ENCODE peak calls at places on chromosome X, in seven cellular contexts. D, R, C, G, O, Y and M are unnamed samples.

GRCh38 chrX:66915893-66916292 is 277.0 kb upstream of the EDA2R start:
- DNase-seq in D (no peak), Y (no peak), C (no peak), G (peak; percentile 36), O (no peak), R (no peak), M (no peak)

GRCh38 chrX:24117288-24117687 is 32.2 kb upstream of the ZFX start:
- DNase-seq in C (peak; percentile 41), D (no peak), R (no peak), G (no peak), Y (no peak), O (peak; percentile 27), M (peak; percentile 84)

GRCh38 chrX:126489141-126489540 is 63.5 kb downstream of the DCAF12L1 start:
- DNase-seq in D (no peak), Y (no peak), G (peak; percentile 9), O (no peak), R (no peak), C (no peak), M (no peak)

GRCh38 chrX:46200423-46200822 is 344.8 kb downstream of the ZNF674 start:
- DNase-seq in Y (no peak), C (no peak), R (no peak), G (no peak), D (no peak), O (no peak), M (no peak)

GRCh38 chrX:13937370-13938052 is 92.2 kb downstream of the GEMIN8 start:
- DNase-seq in D (no peak), G (peak; percentile 66), O (peak; percentile 45), Y (no peak), C (no peak), R (no peak), M (peak; percentile 56)

GRCh38 chrX:130170752-130171445 is 863 bp upstream of the RAB33A start:
- DNase-seq in Y (no peak), D (peak; percentile 65), O (peak; percentile 94), G (peak; percentile 67), R (peak; percentile 47), C (peak; percentile 15), M (no peak)

GRCh38 chrX:38868941-38869378 is 67.7 kb downstream of the MID1IP1 start:
- DNase-seq in G (no peak), C (peak; percentile 75), D (no peak), O (no peak), R (no peak), Y (no peak), M (peak; percentile 86)

GRCh38 chrX:70346671-70347070 is 56.8 kb downstream of the KIF4A start:
- DNase-seq in R (no peak), O (no peak), C (no peak), D (no peak), Y (no peak), G (no peak), M (no peak)

GRCh38 chrX:133681416-133681815 is 266.1 kb upstream of the GPC4 start:
- DNase-seq in D (no peak), G (no peak), O (no peak), Y (no peak), C (no peak), R (no peak), M (no peak)

GRCh38 chrX:24149346-24150050 is at the start of gene ZFX:
- DNase-seq in O (peak; percentile 46), C (peak; percentile 63), D (peak; percentile 22), G (peak; percentile 55), Y (no peak), R (peak; percentile 58), M (peak; percentile 57)

GRCh38 chrX:66638591-66639500 is at the start of gene EDA2R:
- DNase-seq in R (no peak), O (peak; percentile 7), C (peak; percentile 87), Y (no peak), D (peak; percentile 90), G (peak; percentile 87), M (peak; percentile 89)

GRCh38 chrX:46831620-46832327 is 5.1 kb upstream of the RP2 start:
- DNase-seq in D (no peak), Y (no peak), C (no peak), G (no peak), O (no peak), R (no peak), M (peak; percentile 81)

GRCh38 chrX:25858273-25858880 is 279.8 kb upstream of the MAGEB18 start:
- DNase-seq in O (peak; percentile 31), C (peak; percentile 41), Y (no peak), R (no peak), G (no peak), D (no peak), M (no peak)

GRCh38 chrX:154714925-154715324 is 36.0 kb downstream of the GAB3 start:
- DNase-seq in G (peak; percentile 41), Y (no peak), O (no peak), R (peak; percentile 31), D (no peak), C (peak; percentile 60), M (peak; percentile 62)

GRCh38 chrX:3771756-3772155 is 58.3 kb upstream of the PRKX start:
- DNase-seq in R (no peak), Y (no peak), D (no peak), G (no peak), O (no peak), C (no peak), M (no peak)

GRCh38 chrX:128928636-128929035 is 594.7 kb downstream of the SMARCA1 start:
- DNase-seq in Y (no peak), G (no peak), D (no peak), O (no peak), C (no peak), R (no peak), M (no peak)

GRCh38 chrX:17375631-17376380 is 806 bp downstream of the NHS start:
- DNase-seq in O (no peak), R (no peak), C (peak; percentile 3), D (no peak), Y (no peak), G (peak; percentile 70), M (peak; percentile 20)

GRCh38 chrX:17500145-17500579 is 125.2 kb downstream of the NHS start:
- DNase-seq in R (no peak), O (no peak), Y (peak; percentile 65), G (peak; percentile 44), D (peak; percentile 77), C (peak; percentile 22), M (peak; percentile 49)

GRCh38 chrX:150581093-150581775 is 12.8 kb downstream of the MTM1 start:
- DNase-seq in Y (peak; percentile 19), O (no peak), D (peak; percentile 51), G (no peak), C (peak; percentile 53), R (no peak), M (peak; percentile 72)

GRCh38 chrX:69015564-69016218 is 149.6 kb downstream of the PJA1 start:
- DNase-seq in C (no peak), O (no peak), G (no peak), Y (no peak), R (no peak), D (no peak), M (peak; percentile 25)

GRCh38 chrX:28920554-28920953 is 333.3 kb downstream of the IL1RAPL1 start:
- DNase-seq in O (peak; percentile 49), Y (no peak), R (no peak), D (no peak), G (peak; percentile 15), C (peak; percentile 0), M (no peak)

GRCh38 chrX:53251307-53251706 is 26.3 kb upstream of the KDM5C start:
- DNase-seq in C (no peak), O (no peak), R (no peak), Y (no peak), G (no peak), D (no peak), M (peak; percentile 75)

GRCh38 chrX:12330841-12331240 is 192.6 kb downstream of the FRMPD4 start:
- DNase-seq in D (no peak), Y (no peak), C (no peak), R (no peak), O (no peak), G (no peak), M (no peak)

GRCh38 chrX:27964432-27964831 is 16.8 kb downstream of the DCAF8L1 start:
- DNase-seq in G (no peak), D (no peak), C (no peak), Y (no peak), R (no peak), O (no peak), M (no peak)

GRCh38 chrX:41759817-41760216 is 35.8 kb downstream of the GPR82 start:
- DNase-seq in R (no peak), G (no peak), C (peak; percentile 52), D (no peak), O (no peak), Y (no peak), M (peak; percentile 62)

GRCh38 chrX:100413231-100413630 is 3.2 kb upstream of the PCDH19 start:
- DNase-seq in C (peak; percentile 68), Y (no peak), G (peak; percentile 47), D (peak; percentile 2), O (peak; percentile 16), R (no peak), M (peak; percentile 61)

GRCh38 chrX:119758682-119759332 is 419 bp downstream of the SOWAHD start:
- DNase-seq in G (peak; percentile 50), C (peak; percentile 7), D (no peak), Y (no peak), R (peak; percentile 31), O (no peak), M (no peak)

GRCh38 chrX:70324326-70324725 is 34.4 kb downstream of the KIF4A start:
- DNase-seq in R (no peak), Y (no peak), G (no peak), D (no peak), C (no peak), O (no peak), M (no peak)

GRCh38 chrX:18353931-18354368 is 538 bp downstream of the SCML2 start:
- DNase-seq in D (no peak), R (no peak), C (no peak), O (no peak), G (peak; percentile 74), Y (no peak), M (no peak)

GRCh38 chrX:56729152-56729557 is at the start of gene NBDY:
- DNase-seq in O (peak; percentile 58), C (peak; percentile 52), G (peak; percentile 86), R (peak; percentile 9), D (peak; percentile 19), Y (no peak), M (peak; percentile 51)